ENCODE peak calls at places on chromosomes 11 and 22, in ten cellular contexts. K is kidney, I is lower lobe of right lung, R is IMR-90, L is thoracic aorta, B is heart right ventricle, M is psoas muscle, G is uterus, A is mucosa of descending colon, Z is GM12878. E is an unnamed sample.

GRCh38 chr11:116890607-116891006 is 53.2 kb upstream of the APOA1 start:
- DNase-seq in K (no peak), I (no peak), R (no peak), L (no peak), B (no peak), M (no peak), G (no peak), A (no peak), Z (no peak), E (no peak)

GRCh38 chr11:134252539-134253188 is 488 bp downstream of the THYN1 start:
- DNase-seq in K (no peak), I (no peak), R (peak; percentile 57), L (no peak), B (peak; percentile 18), M (no peak), G (no peak), A (peak; percentile 38), Z (no peak), E (no peak)

GRCh38 chr11:23865341-23865975 is 631.4 kb upstream of the LUZP2 start:
- DNase-seq in K (no peak), I (no peak), R (peak; percentile 23), L (no peak), B (no peak), M (no peak), G (no peak), A (no peak), Z (no peak), E (no peak)

GRCh38 chr22:19756288-19757128 is 4.1 kb upstream of the TBX1 start:
- DNase-seq in K (no peak), I (peak; percentile 79), R (no peak), L (no peak), B (no peak), M (no peak), G (peak; percentile 34), A (peak; percentile 62), Z (no peak), E (peak; percentile 23)

GRCh38 chr11:47551086-47551485 is 1.8 kb downstream of the CELF1 start:
- DNase-seq in K (no peak), I (no peak), R (peak; percentile 48), L (no peak), B (no peak), M (no peak), G (no peak), A (no peak), Z (no peak), E (no peak)

GRCh38 chr11:6237271-6237670 is 1.6 kb upstream of the CNGA4 start:
- DNase-seq in K (no peak), I (no peak), R (no peak), L (no peak), B (no peak), M (no peak), G (no peak), A (no peak), Z (no peak), E (no peak)

GRCh38 chr11:117769530-117769929 is 27.5 kb downstream of the DSCAML1 start:
- DNase-seq in K (no peak), I (no peak), R (no peak), L (no peak), B (no peak), M (no peak), G (no peak), A (no peak), Z (no peak), E (no peak)

GRCh38 chr22:38844661-38845367 is 986 bp upstream of the NPTXR start:
- DNase-seq in K (no peak), I (no peak), R (no peak), L (no peak), B (no peak), M (no peak), G (no peak), A (no peak), Z (no peak), E (peak; percentile 34)

GRCh38 chr22:17047656-17048055 is 37.1 kb upstream of the IL17RA start:
- DNase-seq in K (no peak), I (no peak), R (no peak), L (no peak), B (no peak), M (no peak), G (no peak), A (no peak), Z (no peak), E (no peak)

GRCh38 chr11:87421422-87421821 is 383.7 kb downstream of the TMEM135 start:
- DNase-seq in K (no peak), I (no peak), R (peak; percentile 87), L (peak; percentile 24), B (peak; percentile 67), M (no peak), G (no peak), A (peak; percentile 86), Z (peak; percentile 27), E (peak; percentile 92)

GRCh38 chr11:65615950-65616574 is 486 bp downstream of the PCNX3 start:
- DNase-seq in K (no peak), I (no peak), R (no peak), L (no peak), B (no peak), M (peak; percentile 75), G (no peak), A (peak; percentile 67), Z (no peak), E (peak; percentile 27)

DNA sequence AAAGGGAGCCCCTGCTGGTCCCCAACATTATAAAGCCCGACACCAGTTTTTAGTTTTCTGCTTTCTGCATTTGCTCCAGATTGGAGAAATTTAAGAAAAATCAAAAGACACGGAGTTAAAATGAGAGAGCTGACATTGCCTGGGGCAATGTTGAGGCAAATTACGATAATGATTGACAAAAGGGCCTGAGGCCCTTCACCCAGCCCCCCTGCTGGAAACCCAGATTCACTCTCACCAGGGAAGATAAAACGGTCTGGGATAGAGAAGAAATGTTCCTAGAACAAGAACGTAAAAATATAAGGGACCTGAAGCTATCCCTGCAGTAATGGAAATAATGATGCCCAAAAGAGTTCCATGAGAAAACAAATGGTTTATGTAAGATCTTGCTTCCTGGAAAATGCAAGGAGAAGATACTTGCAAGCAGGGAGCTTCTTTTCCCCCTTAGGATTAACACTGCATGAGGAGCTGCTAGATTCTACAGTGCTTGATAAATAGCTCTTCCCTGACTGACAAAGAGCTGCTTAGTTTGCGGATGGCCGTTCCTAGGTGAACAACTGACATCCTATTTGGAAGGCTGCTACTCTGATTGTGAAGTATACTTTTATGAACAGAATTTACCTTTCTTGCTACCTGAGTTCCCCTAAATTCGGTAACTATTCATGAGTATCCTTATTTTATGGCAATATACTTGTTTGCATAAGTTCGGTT is 40.6 kb upstream of the GNAZ start:
- DNase-seq in K (no peak), I (no peak), R (no peak), L (no peak), B (no peak), M (no peak), G (no peak), A (no peak), Z (no peak), E (no peak)
- TF ChIP-seq CTCF in K (no peak), I (no peak), R (no peak), L (no peak), B (no peak), M (no peak), G (no peak), A (no peak), Z (no peak), E (no peak)

GRCh38 chr11:3161720-3162409 is 3.2 kb downstream of the OSBPL5 start:
- DNase-seq in K (peak; percentile 49), I (peak; percentile 24), R (no peak), L (no peak), B (no peak), M (no peak), G (no peak), A (no peak), Z (no peak), E (no peak)

GRCh38 chr11:3162410-3163240 is 2.5 kb downstream of the OSBPL5 start:
- DNase-seq in K (peak; percentile 62), I (peak; percentile 29), R (no peak), L (no peak), B (no peak), M (peak; percentile 12), G (no peak), A (no peak), Z (no peak), E (no peak)

GRCh38 chr11:3159296-3160190 is 5.6 kb downstream of the OSBPL5 start:
- DNase-seq in K (peak; percentile 92), I (peak; percentile 76), R (no peak), L (no peak), B (no peak), M (peak; percentile 67), G (peak; percentile 64), A (peak; percentile 58), Z (no peak), E (no peak)

GRCh38 chr11:3160252-3161031 is 4.7 kb downstream of the OSBPL5 start:
- DNase-seq in K (peak; percentile 97), I (peak; percentile 87), R (peak; percentile 92), L (peak; percentile 76), B (peak; percentile 91), M (peak; percentile 91), G (peak; percentile 92), A (peak; percentile 90), Z (no peak), E (peak; percentile 94)

DNA sequence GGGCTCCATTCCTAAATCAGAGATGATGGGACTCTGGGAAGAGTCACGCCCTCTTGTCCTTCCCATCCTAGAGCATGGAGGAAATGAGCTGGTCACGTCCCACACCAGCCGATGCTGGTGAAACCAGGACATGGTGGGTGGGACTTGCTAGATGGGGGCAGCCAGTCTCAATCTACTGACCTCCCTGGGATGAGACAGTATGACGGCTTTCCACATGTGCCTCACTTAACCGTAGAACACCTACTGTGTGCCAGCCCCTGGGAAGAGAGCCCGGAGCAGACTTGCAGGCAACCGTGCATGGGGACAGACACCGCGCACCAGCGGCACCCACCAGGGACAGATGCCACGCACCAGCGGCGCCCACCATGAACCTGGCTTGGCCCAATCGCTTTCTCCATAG is 3.8 kb downstream of the OSBPL5 start:
- DNase-seq in K (peak; percentile 81), I (peak; percentile 43), R (no peak), L (no peak), B (no peak), M (no peak), G (peak; percentile 34), A (no peak), Z (no peak), E (no peak)
- H3K4me3 ChIP-seq in K (no peak overlapping the region), I (peak overlapping the region; percentile 55), R (no peak overlapping the region), L (peak overlapping the region; percentile 88), B (no peak overlapping the region), M (peak overlapping the region; percentile 70), G (peak overlapping the region; percentile 59), A (no peak overlapping the region), Z (no peak overlapping the region), E (peak overlapping the region; percentile 51)

DNA sequence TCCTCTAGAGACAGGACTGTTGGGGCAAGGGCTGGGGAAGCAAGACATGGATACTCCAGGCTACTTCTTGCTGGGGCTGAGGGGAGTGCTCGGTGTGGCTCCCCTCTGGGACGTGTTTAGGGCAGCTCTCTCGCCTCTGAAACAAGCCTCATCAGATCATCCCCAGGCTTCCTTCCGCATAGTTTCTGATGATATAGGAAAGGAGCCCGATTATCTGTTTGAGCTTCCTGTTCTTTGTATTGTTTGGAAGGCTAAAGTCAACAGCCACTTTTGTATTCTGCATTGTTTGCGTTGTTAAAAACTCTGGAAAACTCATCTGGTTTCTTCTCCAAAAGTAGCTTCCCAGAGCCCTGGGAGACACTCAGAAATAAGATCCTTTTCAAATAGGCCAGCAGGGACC is 18.8 kb downstream of the CD44 start:
- DNase-seq in K (no peak), I (no peak), R (no peak), L (no peak), B (no peak), M (no peak), G (no peak), A (no peak), Z (no peak), E (no peak)
- TF ChIP-seq CTCF in K (no peak), I (no peak), R (no peak), L (no peak), B (no peak), M (no peak), G (no peak), A (no peak), Z (no peak), E (no peak)

GRCh38 chr22:39953101-39953500 is 7.1 kb upstream of the TMA7B start:
- DNase-seq in K (no peak), I (no peak), R (no peak), L (no peak), B (no peak), M (no peak), G (no peak), A (no peak), Z (no peak), E (no peak)
- H3K4me3 ChIP-seq in K (no peak overlapping the region), I (no peak overlapping the region), R (no peak overlapping the region), L (no peak overlapping the region), B (no peak overlapping the region), M (no peak overlapping the region), G (no peak overlapping the region), A (no peak overlapping the region), Z (no peak overlapping the region), E (no peak overlapping the region)